ENCODE peak calls at places on chromosomes 7 and 10, in seven cellular contexts. G is H4, V is retina, E is ovary, Y is left ventricle myocardium superior, O is GM18507, M is ureter. B is an unnamed sample.
A peak's percentile ranks its signal among the peaks of the same experiment; 100 is the strongest.

GRCh38 chr10:33385686-33386085 is 51.2 kb upstream of the NRP1 start:
- DNase-seq in G (no peak), V (no peak), E (no peak), Y (no peak), O (no peak), M (no peak), B (no peak)

GRCh38 chr10:104333037-104333727 is 5.1 kb downstream of the ITPRIP start:
- DNase-seq in G (no peak), V (peak; percentile 70), E (peak; percentile 30), Y (no peak), O (no peak), M (peak; percentile 35), B (no peak)

GRCh38 chr7:128136215-128136597 is 104.9 kb upstream of the LEP start:
- DNase-seq in G (no peak), V (no peak), E (no peak), Y (no peak), O (no peak), M (no peak), B (no peak)

GRCh38 chr7:41116817-41117216 is 586.1 kb downstream of the INHBA start:
- DNase-seq in G (no peak), V (no peak), E (no peak), Y (no peak), O (no peak), M (no peak), B (no peak)

GRCh38 chr7:72481934-72482333 is 69.8 kb upstream of the CALN1 start:
- DNase-seq in G (no peak), V (no peak), E (no peak), Y (no peak), O (no peak), M (no peak), B (no peak)

GRCh38 chr7:143387156-143387975 is 6.2 kb downstream of the ZYX start:
- DNase-seq in G (no peak), V (no peak), E (no peak), Y (peak; percentile 36), O (no peak), M (no peak), B (no peak)

GRCh38 chr10:30154126-30154525 is 94.7 kb upstream of the JCAD start:
- DNase-seq in G (no peak), V (no peak), E (no peak), Y (no peak), O (no peak), M (no peak), B (no peak)

GRCh38 chr7:108000875-108001758 is 1.8 kb downstream of the LAMB1 start:
- DNase-seq in G (no peak), V (peak; percentile 82), E (peak; percentile 30), Y (peak; percentile 69), O (no peak), M (peak; percentile 52), B (no peak)

GRCh38 chr10:26909753-26910152 is 49.0 kb upstream of the ABI1 start:
- DNase-seq in G (no peak), V (no peak), E (no peak), Y (no peak), O (no peak), M (no peak), B (no peak)

GRCh38 chr10:6520138-6520537 is 59.9 kb downstream of the PRKCQ start:
- DNase-seq in G (no peak), V (no peak), E (no peak), Y (no peak), O (no peak), M (no peak), B (no peak)

GRCh38 chr10:53664620-53665019 is 892.0 kb upstream of the MBL2 start:
- DNase-seq in G (peak; percentile 65), V (peak; percentile 4), E (no peak), Y (no peak), O (no peak), M (no peak), B (no peak)

B was measured in GM12878.